ENCODE peak calls at places on chromosome 21, in ten cellular contexts. M is fibroblast of mammary gland; R is AG08396; A is HFFc6; W is effector memory CD8-positive, alpha-beta T cell; B is lower leg skin; L is AML-193; Z is CD8-positive, alpha-beta T cell; F is progenitor cell of endocrine pancreas; G is PC-3. E is an unnamed sample.

GRCh38 chr21:45141507-45141906 is 67.1 kb downstream of the ADARB1 start:
- DNase-seq in W (no peak), L (no peak), A (no peak), R (no peak), F (no peak), B (no peak), M (no peak), Z (no peak), G (no peak), E (no peak)

GRCh38 chr21:44980562-44981489 is 41.0 kb downstream of the SLX9 start:
- DNase-seq in B (no peak), A (no peak), M (no peak), R (no peak), G (no peak), W (no peak), F (no peak), L (no peak), Z (no peak), E (no peak)

GRCh38 chr21:42285569-42286245 is 29.5 kb downstream of the TFF3 start:
- DNase-seq in F (no peak), A (no peak), G (no peak), L (no peak), B (no peak), M (no peak), W (no peak), Z (no peak), R (no peak), E (no peak)

GRCh38 chr21:25191141-25191540 is 416.1 kb downstream of the MRPL39 start:
- DNase-seq in B (no peak), G (peak; percentile 38), Z (no peak), W (no peak), M (no peak), A (no peak), R (no peak), L (no peak), F (no peak), E (no peak)

GRCh38 chr21:28509031-28509430 is 483.6 kb downstream of the LTN1 start:
- DNase-seq in L (no peak), Z (no peak), F (no peak), W (no peak), G (no peak), B (no peak), A (no peak), M (no peak), R (no peak), E (no peak)

GRCh38 chr21:14987370-14988170 is 77.2 kb downstream of the NRIP1 start:
- DNase-seq in R (no peak), Z (no peak), B (no peak), L (no peak), W (no peak), A (no peak), G (no peak), M (no peak), F (no peak), E (no peak)

GRCh38 chr21:36487641-36488307 is 7.9 kb upstream of the CLDN14 start:
- DNase-seq in R (no peak), W (no peak), Z (no peak), A (no peak), B (no peak), L (no peak), G (peak; percentile 92), F (no peak), M (peak; percentile 5), E (peak; percentile 18)

GRCh38 chr21:44701541-44701940 is 4.6 kb downstream of the KRTAP10-12 start:
- DNase-seq in W (no peak), M (no peak), B (no peak), F (no peak), R (no peak), Z (no peak), A (no peak), G (no peak), L (no peak), E (no peak)

GRCh38 chr21:46054031-46054430 is 43.9 kb upstream of the COL6A2 start:
- DNase-seq in A (no peak), W (no peak), B (peak; percentile 12), L (no peak), F (peak; percentile 2), Z (no peak), M (peak; percentile 41), R (no peak), G (no peak), E (no peak)

GRCh38 chr21:42747746-42748351 is 94.4 kb downstream of the PDE9A start:
- DNase-seq in R (no peak), M (no peak), F (no peak), L (no peak), B (no peak), G (no peak), A (no peak), Z (no peak), W (no peak), E (no peak)

GRCh38 chr21:45299026-45299863 is 11.6 kb upstream of the POFUT2 start:
- DNase-seq in W (no peak), B (no peak), R (no peak), Z (no peak), F (no peak), A (no peak), G (no peak), M (no peak), L (no peak), E (no peak)

GRCh38 chr21:30921129-30921528 is 39.7 kb upstream of the KRTAP11-1 start:
- DNase-seq in G (no peak), F (no peak), A (no peak), R (no peak), Z (no peak), M (no peak), B (no peak), W (no peak), L (no peak), E (no peak)

GRCh38 chr21:46008893-46009635 is 27.5 kb downstream of the COL6A1 start:
- DNase-seq in L (no peak), A (no peak), R (no peak), Z (no peak), F (no peak), W (no peak), G (no peak), B (peak; percentile 11), M (no peak), E (no peak)

GRCh38 chr21:23874271-23874670 is 1733.0 kb downstream of the MRPL39 start:
- DNase-seq in R (no peak), Z (no peak), B (no peak), G (no peak), W (no peak), F (no peak), A (no peak), L (no peak), M (no peak), E (no peak)

GRCh38 chr21:39675595-39675994 is 62.9 kb downstream of the B3GALT5 start:
- DNase-seq in G (no peak), B (no peak), A (no peak), F (no peak), Z (no peak), W (no peak), L (no peak), M (no peak), R (no peak), E (no peak)

GRCh38 chr21:44875341-44875740 is 1.9 kb upstream of the PTTG1IP start:
- DNase-seq in L (peak; percentile 25), W (no peak), F (no peak), R (no peak), Z (no peak), G (peak; percentile 51), M (peak; percentile 72), B (no peak), A (peak; percentile 41), E (peak; percentile 48)

GRCh38 chr21:41370840-41371697 is 9.2 kb downstream of the MX2 start:
- DNase-seq in R (no peak), Z (no peak), M (peak; percentile 68), A (no peak), L (no peak), W (no peak), F (no peak), B (no peak), G (no peak), E (peak; percentile 32)

GRCh38 chr21:20644552-20644951 is 353.7 kb upstream of the NCAM2 start:
- DNase-seq in R (no peak), F (no peak), B (no peak), G (no peak), W (no peak), Z (no peak), L (no peak), M (no peak), A (no peak), E (no peak)

GRCh38 chr21:42609806-42610205 is 43.6 kb upstream of the PDE9A start:
- DNase-seq in A (no peak), B (no peak), W (no peak), M (no peak), F (no peak), Z (no peak), R (no peak), G (no peak), L (no peak), E (peak; percentile 38)

GRCh38 chr21:26107439-26107838 is 63.1 kb downstream of the APP start:
- DNase-seq in R (no peak), A (no peak), B (no peak), M (no peak), Z (no peak), G (no peak), L (no peak), F (no peak), W (no peak), E (no peak)

GRCh38 chr21:31987696-31988095 is 114.9 kb downstream of the HUNK start:
- DNase-seq in M (no peak), F (no peak), W (no peak), Z (no peak), L (no peak), R (no peak), A (no peak), B (peak; percentile 70), G (no peak), E (no peak)

GRCh38 chr21:45312296-45312695 is 24.6 kb upstream of the POFUT2 start:
- DNase-seq in R (no peak), F (no peak), B (no peak), M (no peak), L (no peak), Z (no peak), A (no peak), W (no peak), G (no peak), E (no peak)

GRCh38 chr21:29321908-29322569 is 23.3 kb downstream of the BACH1 start:
- DNase-seq in Z (no peak), B (no peak), W (no peak), M (no peak), A (no peak), F (no peak), R (no peak), L (no peak), G (no peak), E (no peak)

GRCh38 chr21:18417361-18417760 is 13.8 kb upstream of the TMPRSS15 start:
- DNase-seq in F (no peak), M (no peak), Z (no peak), B (no peak), G (no peak), R (no peak), A (no peak), W (no peak), L (no peak), E (no peak)

GRCh38 chr21:37700641-37701202 is 215.5 kb downstream of the KCNJ6 start:
- DNase-seq in A (peak; percentile 75), F (no peak), R (peak; percentile 83), W (no peak), Z (no peak), B (no peak), L (peak; percentile 47), G (peak; percentile 83), M (peak; percentile 87), E (peak; percentile 70)

GRCh38 chr21:21345296-21345695 is 347.1 kb downstream of the NCAM2 start:
- DNase-seq in L (no peak), F (no peak), A (no peak), G (no peak), M (no peak), W (no peak), Z (no peak), B (no peak), R (no peak), E (no peak)

GRCh38 chr21:28971171-28971570 is 21.5 kb downstream of the LTN1 start:
- DNase-seq in M (no peak), F (no peak), L (no peak), Z (no peak), G (no peak), R (no peak), W (no peak), A (no peak), B (no peak), E (no peak)

GRCh38 chr21:32994305-32994704 is 31.4 kb upstream of the OLIG2 start:
- DNase-seq in R (peak; percentile 29), W (no peak), B (no peak), Z (no peak), G (peak; percentile 65), A (peak; percentile 21), L (peak; percentile 34), M (peak; percentile 35), F (no peak), E (peak; percentile 36)